ENCODE peak calls at places on chromosomes 2 and 18, in five cellular contexts. One of them, this sample, is unnamed.

GRCh38 chr2:236687296-236687955 is 117.8 kb downstream of the ACKR3 start:
- DNase-seq in left lobe of liver: peak
- DNase-seq in T-helper 2 cell: no peak
- DNase-seq in foreskin fibroblast: no peak
- DNase-seq in stimulated activated CD4-positive, alpha-beta T cell treated with anti-CD3 and anti-CD28 coated beads, TNF-alpha, amount 100 ng/mL, for 4 hours: no peak
- DNase-seq in this sample: no peak

GRCh38 chr2:240202616-240203015 is 62.2 kb upstream of the OTOS start:
- DNase-seq in foreskin fibroblast: no peak
- DNase-seq in left lobe of liver: no peak
- DNase-seq in T-helper 2 cell: no peak
- DNase-seq in stimulated activated CD4-positive, alpha-beta T cell treated with anti-CD3 and anti-CD28 coated beads, TNF-alpha, amount 100 ng/mL, for 4 hours: no peak
- DNase-seq in this sample: no peak

GRCh38 chr2:103445356-103445755 is 683.5 kb downstream of the TMEM182 start:
- DNase-seq in foreskin fibroblast: no peak
- DNase-seq in left lobe of liver: no peak
- DNase-seq in T-helper 2 cell: no peak
- DNase-seq in stimulated activated CD4-positive, alpha-beta T cell treated with anti-CD3 and anti-CD28 coated beads, TNF-alpha, amount 100 ng/mL, for 4 hours: no peak
- DNase-seq in this sample: no peak

GRCh38 chr2:179218848-179219594 is 45.6 kb downstream of the SESTD1 start:
- DNase-seq in foreskin fibroblast: peak
- DNase-seq in stimulated activated CD4-positive, alpha-beta T cell treated with anti-CD3 and anti-CD28 coated beads, TNF-alpha, amount 100 ng/mL, for 4 hours: peak
- DNase-seq in left lobe of liver: peak
- DNase-seq in T-helper 2 cell: peak
- DNase-seq in this sample: peak

GRCh38 chr2:196783431-196784094 is 15.9 kb downstream of the GTF3C3 start:
- DNase-seq in left lobe of liver: no peak
- DNase-seq in stimulated activated CD4-positive, alpha-beta T cell treated with anti-CD3 and anti-CD28 coated beads, TNF-alpha, amount 100 ng/mL, for 4 hours: no peak
- DNase-seq in T-helper 2 cell: peak
- DNase-seq in foreskin fibroblast: peak
- DNase-seq in this sample: no peak

GRCh38 chr18:74774486-74774885 is 176.8 kb downstream of the ZNF407 start:
- DNase-seq in stimulated activated CD4-positive, alpha-beta T cell treated with anti-CD3 and anti-CD28 coated beads, TNF-alpha, amount 100 ng/mL, for 4 hours: no peak
- DNase-seq in T-helper 2 cell: no peak
- DNase-seq in foreskin fibroblast: peak
- DNase-seq in left lobe of liver: no peak
- DNase-seq in this sample: no peak

GRCh38 chr2:133213651-133214050 is 354.6 kb downstream of the NCKAP5 start:
- DNase-seq in left lobe of liver: no peak
- DNase-seq in foreskin fibroblast: no peak
- DNase-seq in T-helper 2 cell: no peak
- DNase-seq in stimulated activated CD4-positive, alpha-beta T cell treated with anti-CD3 and anti-CD28 coated beads, TNF-alpha, amount 100 ng/mL, for 4 hours: no peak
- DNase-seq in this sample: no peak

GRCh38 chr2:193837368-193837767 is 1642.6 kb upstream of the TMEFF2 start:
- DNase-seq in stimulated activated CD4-positive, alpha-beta T cell treated with anti-CD3 and anti-CD28 coated beads, TNF-alpha, amount 100 ng/mL, for 4 hours: no peak
- DNase-seq in T-helper 2 cell: no peak
- DNase-seq in foreskin fibroblast: peak
- DNase-seq in left lobe of liver: no peak
- DNase-seq in this sample: no peak

GRCh38 chr2:8244634-8245033 is 437.2 kb upstream of the ID2 start:
- DNase-seq in stimulated activated CD4-positive, alpha-beta T cell treated with anti-CD3 and anti-CD28 coated beads, TNF-alpha, amount 100 ng/mL, for 4 hours: no peak
- DNase-seq in T-helper 2 cell: no peak
- DNase-seq in left lobe of liver: no peak
- DNase-seq in foreskin fibroblast: no peak
- DNase-seq in this sample: no peak

GRCh38 chr18:54717673-54718435 is 110.4 kb upstream of the RAB27B start:
- DNase-seq in left lobe of liver: no peak
- DNase-seq in foreskin fibroblast: no peak
- DNase-seq in T-helper 2 cell: peak
- DNase-seq in stimulated activated CD4-positive, alpha-beta T cell treated with anti-CD3 and anti-CD28 coated beads, TNF-alpha, amount 100 ng/mL, for 4 hours: no peak
- DNase-seq in this sample: peak

GRCh38 chr2:54459037-54459441 is 2.9 kb downstream of the SPTBN1 start:
- DNase-seq in left lobe of liver: no peak
- DNase-seq in stimulated activated CD4-positive, alpha-beta T cell treated with anti-CD3 and anti-CD28 coated beads, TNF-alpha, amount 100 ng/mL, for 4 hours: no peak
- DNase-seq in T-helper 2 cell: no peak
- DNase-seq in foreskin fibroblast: peak
- DNase-seq in this sample: no peak

This sample was measured in activated CD4-positive, alpha-beta T cell treated with anti-CD3 and anti-CD28 coated beads for 1 hour.